ENCODE peak calls at places on chromosome 16, in ten cellular contexts. C is spleen, I is SK-N-SH, U is esophagus muscularis mucosa, K is GM23338, M is vagina, P is breast epithelium, G is stomach, J is transverse colon, Q is prostate gland. L is an unnamed sample.

GRCh38 chr16:48435319-48435682 is 50.1 kb upstream of the SIAH1 start:
- DNase-seq in P (no peak), Q (no peak), C (no peak), I (no peak), M (no peak), U (no peak), K (no peak), J (no peak), G (no peak), L (no peak)

GRCh38 chr16:27430923-27431484 is 29.0 kb downstream of the IL21R start:
- DNase-seq in U (peak), C (peak), K (no peak), G (peak), I (no peak), J (no peak), M (no peak), P (no peak), Q (no peak), L (no peak)

GRCh38 chr16:26491962-26492361 is 574.8 kb upstream of the C16orf82 start:
- DNase-seq in G (no peak), I (no peak), J (no peak), C (no peak), P (no peak), M (no peak), K (no peak), U (peak), Q (no peak), L (no peak)

GRCh38 chr16:89422905-89423630 is 67.3 kb downstream of the ANKRD11 start:
- DNase-seq in P (no peak), K (peak), Q (no peak), G (no peak), J (no peak), M (no peak), I (no peak), C (no peak), U (no peak), L (no peak)

GRCh38 chr16:89155184-89155679 is 16.3 kb upstream of the CDH15 start:
- DNase-seq in C (no peak), U (peak), I (no peak), K (no peak), G (peak), J (peak), M (no peak), P (no peak), Q (peak), L (peak)

GRCh38 chr16:22813223-22813945 is 578 bp upstream of the HS3ST2 start:
- DNase-seq in U (no peak), J (peak), C (no peak), G (peak), P (no peak), I (peak), M (no peak), Q (peak), K (peak), L (peak)

GRCh38 chr16:11629071-11630030 is 38.9 kb upstream of the SNN start:
- DNase-seq in U (no peak), P (no peak), J (no peak), Q (no peak), G (no peak), C (peak), M (no peak), K (no peak), I (no peak), L (no peak)

GRCh38 chr16:29664133-29664912 is 1.3 kb downstream of the SPN start:
- DNase-seq in C (peak), G (no peak), P (no peak), I (no peak), K (no peak), M (no peak), Q (no peak), J (peak), U (no peak), L (no peak)

GRCh38 chr16:23365602-23366240 is 63.6 kb downstream of the SCNN1B start:
- DNase-seq in G (no peak), M (no peak), I (no peak), Q (peak), K (peak), U (no peak), C (no peak), P (no peak), J (no peak), L (no peak)

GRCh38 chr16:50668368-50669008 is 12.6 kb downstream of the SNX20 start:
- DNase-seq in I (no peak), M (no peak), G (peak), U (no peak), K (no peak), J (no peak), C (peak), Q (no peak), P (no peak), L (no peak)

GRCh38 chr16:11052080-11052808 is 107.9 kb downstream of the CLEC16A start:
- DNase-seq in C (no peak), Q (no peak), G (no peak), M (no peak), U (no peak), K (no peak), I (no peak), J (peak), P (no peak), L (no peak)

GRCh38 chr16:47858333-47859067 is 297.3 kb downstream of the ABCC12 start:
- DNase-seq in J (no peak), K (no peak), U (no peak), C (no peak), M (no peak), G (no peak), Q (no peak), I (no peak), P (no peak), L (no peak)

GRCh38 chr16:90020838-90021382 is 1.7 kb upstream of the DBNDD1 start:
- DNase-seq in P (no peak), U (no peak), K (no peak), J (no peak), G (no peak), M (no peak), Q (no peak), C (no peak), I (peak), L (no peak)

GRCh38 chr16:47063011-47063724 is 80.6 kb downstream of the NETO2 start:
- DNase-seq in I (no peak), Q (no peak), M (no peak), K (no peak), J (no peak), U (no peak), G (no peak), C (peak), P (no peak), L (no peak)

GRCh38 chr16:24525970-24526559 is 13.3 kb upstream of the RBBP6 start:
- DNase-seq in J (no peak), C (no peak), P (no peak), Q (peak), U (no peak), G (peak), M (peak), I (no peak), K (no peak), L (peak)

GRCh38 chr16:62298567-62298966 is 262.3 kb upstream of the CDH8 start:
- DNase-seq in P (no peak), G (no peak), U (no peak), Q (no peak), M (no peak), I (peak), C (no peak), K (no peak), J (no peak), L (no peak)

GRCh38 chr16:49458656-49459445 is 85.2 kb downstream of the C16orf78 start:
- DNase-seq in U (peak), K (no peak), J (no peak), M (peak), Q (no peak), I (no peak), C (peak), G (peak), P (no peak), L (peak)

GRCh38 chr16:51365715-51366114 is 214.6 kb upstream of the SALL1 start:
- DNase-seq in P (no peak), C (no peak), U (no peak), G (no peak), J (no peak), K (no peak), I (no peak), Q (no peak), M (no peak), L (no peak)

GRCh38 chr16:5604770-5605169 is 507.2 kb upstream of the EEF2KMT start:
- DNase-seq in C (no peak), M (no peak), K (peak), J (no peak), G (no peak), Q (no peak), I (peak), P (no peak), U (no peak), L (no peak)

GRCh38 chr16:71337631-71338030 is 20.9 kb upstream of the CALB2 start:
- DNase-seq in M (no peak), J (no peak), Q (no peak), P (no peak), I (no peak), G (no peak), K (no peak), C (no peak), U (no peak), L (no peak)

GRCh38 chr16:78648517-78648916 is 549.1 kb downstream of the WWOX start:
- DNase-seq in Q (no peak), P (no peak), J (no peak), G (peak), C (no peak), I (no peak), M (no peak), K (no peak), U (no peak), L (no peak)

GRCh38 chr16:13306153-13306552 is 404.8 kb downstream of the SHISA9 start:
- DNase-seq in I (no peak), G (no peak), P (no peak), M (no peak), K (no peak), Q (no peak), C (no peak), U (no peak), J (no peak), L (no peak)

GRCh38 chr16:46712911-46713310 is 23.5 kb downstream of the ORC6 start:
- DNase-seq in C (no peak), M (no peak), P (no peak), U (no peak), G (no peak), K (no peak), Q (no peak), J (no peak), I (no peak), L (no peak)

GRCh38 chr16:73010150-73010676 is 37.7 kb downstream of the ZFHX3 start:
- DNase-seq in M (no peak), K (no peak), G (no peak), Q (no peak), J (no peak), U (no peak), P (no peak), I (peak), C (no peak), L (no peak)

GRCh38 chr16:22623351-22623781 is 112.7 kb downstream of the NPIPB5 start:
- DNase-seq in M (no peak), C (no peak), K (no peak), Q (no peak), J (no peak), I (no peak), G (no peak), U (no peak), P (no peak), L (no peak)

GRCh38 chr16:76265434-76266045 is 11.7 kb upstream of the CNTNAP4 start:
- DNase-seq in C (no peak), G (no peak), Q (no peak), P (no peak), M (no peak), I (peak), U (no peak), J (peak), K (peak), L (no peak)

GRCh38 chr16:24036614-24037013 is 200.8 kb downstream of the PRKCB start:
- DNase-seq in G (peak), I (peak), Q (peak), J (peak), P (no peak), U (no peak), K (peak), C (no peak), M (no peak), L (no peak)

GRCh38 chr16:10511829-10512228 is 68.6 kb downstream of the EMP2 start:
- DNase-seq in Q (no peak), J (no peak), I (no peak), M (no peak), G (no peak), P (no peak), U (no peak), K (no peak), C (no peak), L (no peak)

GRCh38 chr16:22813946-22814325 is at the start of gene HS3ST2:
- DNase-seq in K (peak), J (peak), P (no peak), I (peak), C (no peak), U (no peak), G (no peak), M (no peak), Q (peak), L (peak)

GRCh38 chr16:67349172-67349571 is 22.6 kb downstream of the LRRC36 start:
- DNase-seq in M (no peak), G (no peak), C (no peak), J (no peak), K (peak), I (peak), P (no peak), U (no peak), Q (no peak), L (no peak)

DNA sequence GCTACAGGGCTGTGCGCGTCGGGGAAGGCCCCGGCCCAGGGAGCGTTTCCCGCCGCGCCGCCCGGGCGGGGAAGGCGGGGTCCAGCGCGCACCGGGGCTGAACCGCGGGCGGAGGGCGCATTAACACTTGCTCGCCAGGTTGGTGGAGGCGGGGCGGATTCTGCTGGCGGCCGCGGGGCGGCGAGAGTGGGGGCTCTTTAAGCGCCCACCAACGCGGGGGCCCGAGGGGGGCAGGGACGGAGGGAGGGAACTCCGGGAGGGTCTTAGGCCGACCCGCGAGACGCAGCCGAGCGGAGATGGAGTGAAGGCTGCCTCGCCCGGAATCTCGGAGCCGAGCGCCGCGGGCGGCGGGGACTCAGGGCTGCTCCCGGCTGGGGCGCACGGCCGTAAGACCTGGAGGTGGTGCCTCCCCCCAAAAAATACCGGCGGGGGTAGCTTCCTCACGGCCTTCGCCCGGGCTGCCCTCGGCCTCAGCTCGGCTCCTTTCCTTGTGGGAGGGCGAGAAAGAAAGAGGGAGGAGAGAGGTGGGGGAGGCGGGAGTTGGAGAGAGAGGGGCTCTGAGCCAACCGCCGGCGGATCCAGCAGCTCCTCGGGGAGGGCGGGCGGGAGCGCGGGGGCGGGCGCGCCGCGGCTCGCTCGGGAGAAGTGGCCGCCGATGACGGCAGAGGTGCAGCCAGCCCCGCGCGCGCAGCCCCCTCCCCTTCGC is 415 bp upstream of the FOXF1 start:
- DNase-seq in Q (no peak), C (no peak), I (no peak), G (peak), J (peak), M (no peak), P (no peak), K (peak), U (peak), L (no peak)
- TF ChIP-seq POLR2AphosphoS5 in Q (peak), C (no peak), I (no peak), G (peak), J (peak), M (no peak), P (no peak), K (no peak), U (peak), L (no peak)

GRCh38 chr16:68746951-68747350 is 9.9 kb downstream of the CDH1 start:
- DNase-seq in I (no peak), K (no peak), U (no peak), C (no peak), G (no peak), M (no peak), P (no peak), J (no peak), Q (no peak), L (no peak)

GRCh38 chr16:68750243-68750642 is 13.2 kb downstream of the CDH1 start:
- DNase-seq in K (no peak), C (no peak), Q (no peak), J (no peak), G (no peak), P (no peak), I (no peak), U (no peak), M (no peak), L (no peak)

GRCh38 chr16:68751160-68751559 is 14.1 kb downstream of the CDH1 start:
- DNase-seq in M (no peak), K (no peak), P (no peak), C (no peak), G (no peak), Q (no peak), I (no peak), J (no peak), U (no peak), L (no peak)

GRCh38 chr16:68752602-68753001 is 15.5 kb downstream of the CDH1 start:
- DNase-seq in Q (no peak), J (peak), I (no peak), U (no peak), G (no peak), C (no peak), M (no peak), P (no peak), K (no peak), L (no peak)

DNA sequence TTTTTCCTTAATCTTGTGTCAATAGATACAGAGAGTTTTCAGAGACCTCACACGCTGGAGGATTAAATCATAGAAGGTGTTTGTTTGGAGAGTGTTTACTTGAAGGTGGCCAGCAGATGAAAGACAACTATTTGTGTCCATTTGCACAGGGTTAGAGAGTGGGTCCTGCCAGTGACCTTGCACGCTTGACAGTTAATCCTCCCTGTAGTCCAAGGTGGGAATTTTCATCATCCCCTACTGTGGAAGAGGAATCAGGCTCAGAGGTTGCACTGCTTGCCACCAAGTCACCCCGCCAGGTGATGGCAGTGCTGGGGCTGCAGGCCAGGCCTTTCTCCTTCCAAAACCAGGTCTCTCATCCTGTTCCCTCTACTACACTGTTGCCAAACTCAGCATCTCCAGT is 12.3 kb downstream of the CDH1 start:
- DNase-seq in Q (no peak), P (no peak), G (no peak), J (no peak), U (no peak), C (no peak), I (no peak), M (no peak), K (peak), L (no peak)
- TF ChIP-seq CTCF in Q (no peak), P (no peak), G (no peak), J (no peak), U (no peak), C (no peak), I (no peak), M (no peak), K (peak), L (no peak)

DNA sequence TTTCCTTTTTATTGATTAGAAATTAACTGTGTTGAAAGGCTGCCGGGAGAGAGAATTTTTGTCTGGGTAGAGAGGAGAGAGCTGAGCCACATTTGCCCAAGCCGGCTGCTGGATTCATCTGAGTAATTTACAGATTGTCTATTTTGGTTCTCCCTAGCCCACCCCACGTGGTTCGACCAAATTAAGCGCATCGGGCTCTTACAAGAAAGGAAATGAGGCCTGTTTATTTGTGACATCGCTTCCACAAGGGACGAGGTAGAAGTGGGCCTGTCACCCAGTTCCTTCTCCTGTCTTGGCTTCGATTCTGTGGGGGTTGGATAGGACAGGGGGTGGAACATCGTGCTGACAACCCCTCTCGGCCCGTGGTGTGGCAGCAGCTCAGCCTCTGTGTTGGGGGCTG is 42.9 kb downstream of the SYT17 start:
- DNase-seq in J (no peak), G (no peak), P (no peak), U (no peak), K (no peak), I (no peak), M (no peak), Q (no peak), C (peak), L (no peak)
- TF ChIP-seq POLR2AphosphoS5 in J (no peak), G (no peak), P (no peak), U (no peak), K (no peak), I (no peak), M (no peak), Q (no peak), C (peak), L (no peak)

GRCh38 chr16:86986136-86986535 is 331.1 kb downstream of the C16orf95 start:
- DNase-seq in G (no peak), C (no peak), K (peak), J (no peak), U (no peak), I (no peak), P (peak), M (no peak), Q (no peak), L (no peak)
- TF ChIP-seq CTCF in G (no peak), C (no peak), K (no peak), J (no peak), U (no peak), I (peak), P (no peak), M (no peak), Q (no peak), L (no peak)

GRCh38 chr16:81447383-81448101 is 2.9 kb downstream of the CMIP start:
- DNase-seq in M (no peak), I (no peak), Q (peak), J (peak), G (peak), P (no peak), K (peak), U (no peak), C (no peak), L (no peak)

GRCh38 chr16:81445143-81445922 is 725 bp downstream of the CMIP start:
- DNase-seq in U (no peak), K (peak), C (peak), J (peak), G (peak), M (no peak), I (peak), Q (no peak), P (peak), L (no peak)

GRCh38 chr16:81446318-81447275 is 2.0 kb downstream of the CMIP start:
- DNase-seq in I (peak), J (peak), P (peak), U (no peak), M (no peak), C (no peak), K (peak), G (peak), Q (peak), L (peak)

GRCh38 chr16:81444448-81445121 is at the start of gene CMIP:
- DNase-seq in Q (peak), P (peak), J (peak), C (peak), G (peak), K (peak), U (no peak), M (no peak), I (peak), L (peak)

GRCh38 chr16:81445926-81446317 is 1.3 kb downstream of the CMIP start:
- DNase-seq in P (no peak), J (no peak), C (no peak), U (no peak), G (no peak), K (peak), I (no peak), Q (peak), M (no peak), L (no peak)
- TF ChIP-seq POLR2AphosphoS5 in P (no peak), J (no peak), C (no peak), U (no peak), G (no peak), K (no peak), I (no peak), Q (no peak), M (no peak), L (no peak)

GRCh38 chr16:76535-77272 is 1.3 kb upstream of the MPG start:
- DNase-seq in C (no peak), U (no peak), K (no peak), G (peak), P (no peak), I (no peak), Q (no peak), M (no peak), J (peak), L (no peak)

GRCh38 chr16:77273-77806 is 685 bp upstream of the MPG start:
- DNase-seq in P (no peak), C (peak), M (no peak), Q (no peak), I (peak), G (peak), K (peak), J (peak), U (no peak), L (no peak)

GRCh38 chr16:74437-75318 is 2.2 kb upstream of the RHBDF1 start:
- DNase-seq in P (no peak), J (no peak), I (no peak), K (no peak), G (no peak), U (no peak), Q (no peak), M (no peak), C (no peak), L (no peak)

GRCh38 chr16:74025-74424 is 1.6 kb upstream of the RHBDF1 start:
- DNase-seq in M (no peak), P (no peak), I (no peak), U (no peak), G (no peak), C (no peak), J (no peak), Q (no peak), K (no peak), L (no peak)

GRCh38 chr16:75580-76501 is 2.2 kb upstream of the MPG start:
- DNase-seq in Q (no peak), C (no peak), I (peak), U (no peak), G (peak), K (peak), M (no peak), P (peak), J (peak), L (peak)
- TF ChIP-seq CTCF in Q (peak), C (no peak), I (peak), U (no peak), G (no peak), K (peak), M (no peak), P (peak), J (no peak), L (no peak)

L was measured in suprapubic skin.